ENCODE peak calls at places on chromosomes 16 and 17, in four cellular contexts. E is uterus, P is T-helper 1 cell, Q is A172. S is an unnamed sample.

GRCh38 chr16:59783191-59783590 is 1049.1 kb upstream of the GOT2 start:
- DNase-seq in E (no peak), P (no peak), Q (no peak), S (peak)

GRCh38 chr17:68461122-68461539 is 3.8 kb upstream of the WIPI1 start:
- DNase-seq in P (no peak), Q (no peak), E (no peak), S (no peak)

GRCh38 chr16:29745126-29745852 is 501 bp downstream of the C16orf54 start:
- DNase-seq in E (no peak), P (peak), Q (no peak), S (no peak)

GRCh38 chr17:71779482-71779881 is 341.3 kb upstream of the SOX9 start:
- DNase-seq in E (no peak), P (no peak), Q (no peak), S (no peak)

GRCh38 chr17:50853781-50854180 is 12.4 kb downstream of the TOB1 start:
- DNase-seq in E (no peak), P (no peak), Q (no peak), S (no peak)

GRCh38 chr17:45149669-45150603 is 1.7 kb downstream of the HEXIM1 start:
- DNase-seq in P (no peak), E (peak), Q (peak), S (no peak)

GRCh38 chr17:72039490-72039889 is 81.3 kb upstream of the SOX9 start:
- DNase-seq in E (no peak), Q (no peak), P (no peak), S (no peak)

GRCh38 chr17:82148997-82149396 is 51.0 kb upstream of the FASN start:
- DNase-seq in P (no peak), E (no peak), Q (no peak), S (no peak)

GRCh38 chr17:72383053-72383847 is 262.4 kb downstream of the SOX9 start:
- DNase-seq in Q (no peak), P (no peak), E (no peak), S (no peak)

GRCh38 chr16:80347900-80348299 is 192.9 kb upstream of the DYNLRB2 start:
- DNase-seq in P (no peak), Q (no peak), E (peak), S (no peak)

GRCh38 chr17:28901866-28902818 is 737 bp downstream of the DHRS13 start:
- DNase-seq in Q (no peak), P (peak), E (peak), S (no peak)

GRCh38 chr17:49703557-49704277 is 4.0 kb downstream of the SLC35B1 start:
- DNase-seq in P (no peak), Q (peak), E (no peak), S (no peak)

GRCh38 chr16:65895486-65895885 is 471.0 kb upstream of the CDH5 start:
- DNase-seq in Q (no peak), P (no peak), E (no peak), S (no peak)

GRCh38 chr16:67212766-67213165 is 13.8 kb downstream of the ELMO3 start:
- DNase-seq in Q (peak), E (no peak), P (no peak), S (no peak)

GRCh38 chr16:11254913-11255736 is 879 bp downstream of the SOCS1 start:
- DNase-seq in Q (no peak), P (peak), E (peak), S (no peak)

S was measured in HS-5.